ENCODE peak calls at places on chromosomes 16 and 17, in seven cellular contexts. E, H, I, N, L, R and G are unnamed samples.

GRCh38 chr17:46262271-46262670 is 32.7 kb upstream of the LRRC37A start:
- DNase-seq in E (no peak), R (no peak), H (no peak), N (no peak), L (no peak), I (peak), G (peak)

GRCh38 chr16:57591086-57591869 is 37.2 kb upstream of the ADGRG1 start:
- DNase-seq in H (peak), N (peak), I (peak), R (peak), L (no peak), E (peak), G (peak)

GRCh38 chr16:10121496-10121895 is 60.7 kb downstream of the GRIN2A start:
- DNase-seq in I (no peak), N (no peak), H (peak), E (peak), L (no peak), R (no peak), G (peak)

GRCh38 chr17:6245301-6245810 is 175.2 kb downstream of the WSCD1 start:
- DNase-seq in R (no peak), N (no peak), L (no peak), H (no peak), I (peak), E (no peak), G (no peak)

GRCh38 chr17:72118588-72119279 is 2.1 kb upstream of the SOX9 start:
- DNase-seq in R (no peak), N (peak), I (peak), E (peak), H (peak), L (no peak), G (peak)

GRCh38 chr17:78748730-78749317 is 33.2 kb downstream of the CYTH1 start:
- DNase-seq in L (no peak), H (no peak), I (no peak), N (no peak), R (no peak), E (peak), G (peak)

GRCh38 chr17:80316431-80316830 is 55.8 kb downstream of the RNF213 start:
- DNase-seq in L (no peak), H (no peak), R (no peak), I (no peak), E (no peak), N (no peak), G (no peak)

GRCh38 chr17:48510761-48511604 is 19.8 kb downstream of the HOXB1 start:
- DNase-seq in L (no peak), E (peak), H (no peak), R (peak), I (no peak), N (no peak), G (no peak)

GRCh38 chr17:60426596-60426995 is 4.3 kb downstream of the CHCT1 start:
- DNase-seq in E (no peak), I (no peak), N (no peak), H (no peak), L (no peak), R (no peak), G (no peak)

GRCh38 chr17:42405963-42406495 is 17.0 kb downstream of the CAVIN1 start:
- DNase-seq in H (peak), I (peak), E (peak), N (no peak), R (peak), L (no peak), G (peak)

GRCh38 chr16:2938206-2938605 is 25.9 kb upstream of the KREMEN2 start:
- DNase-seq in H (no peak), N (no peak), E (no peak), I (no peak), R (no peak), L (no peak), G (no peak)

GRCh38 chr17:19771971-19772630 is 24.0 kb upstream of the ALDH3A1 start:
- DNase-seq in R (no peak), N (no peak), I (no peak), H (no peak), E (no peak), L (no peak), G (no peak)

GRCh38 chr17:73231363-73231762 is 30.3 kb downstream of the CPSF4L start:
- DNase-seq in N (no peak), H (peak), R (no peak), I (no peak), L (no peak), E (peak), G (peak)

GRCh38 chr16:79931721-79932120 is 331.2 kb upstream of the MAF start:
- DNase-seq in E (no peak), I (no peak), L (no peak), N (no peak), H (no peak), R (no peak), G (no peak)
- H3K18ac ChIP-seq in E (no peak), I (no peak), L (no peak), N (no peak), H (no peak), R (no peak), G (no peak)

DNA sequence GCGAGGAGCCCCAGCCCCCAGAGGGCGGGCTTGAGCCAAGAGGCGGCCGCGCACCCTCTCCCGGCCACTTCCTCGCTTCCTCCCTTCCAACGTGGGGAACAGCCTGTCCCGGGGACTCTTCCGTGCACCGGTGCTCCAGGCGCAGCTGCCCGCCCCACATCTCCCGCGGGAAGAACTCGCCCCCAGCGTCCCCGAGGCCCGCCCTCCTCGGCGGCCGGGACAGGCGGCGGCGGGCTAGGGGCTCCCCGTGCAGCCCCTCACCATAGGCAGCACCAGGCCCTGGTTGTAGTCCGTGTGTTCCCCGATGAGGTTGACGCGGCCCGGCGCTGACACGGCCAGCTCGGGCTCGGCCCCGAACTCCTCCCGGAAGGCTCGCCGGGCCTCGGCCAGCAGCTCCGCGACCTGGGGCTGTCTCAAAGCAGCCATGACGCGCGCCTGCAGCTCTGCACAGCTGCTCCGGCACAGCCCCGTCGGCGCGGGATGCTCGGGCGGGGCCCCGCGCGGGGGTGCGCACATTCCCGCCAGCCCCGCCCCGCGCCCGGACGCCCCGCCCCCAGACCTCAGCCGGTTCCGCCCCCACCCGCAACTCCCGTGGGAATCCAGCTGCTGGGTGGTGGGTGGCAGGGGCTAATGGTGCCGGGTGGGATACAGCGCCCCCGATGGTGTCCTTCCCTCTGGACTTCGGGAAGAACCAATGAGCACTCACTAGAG is at the start of gene GALK1:
- DNase-seq in E (peak), N (peak), I (peak), H (peak), R (peak), L (no peak), G (peak)
- H3K18ac ChIP-seq in E (peak), N (peak), I (no peak), H (peak), R (peak), L (peak), G (peak)

GRCh38 chr16:68342620-68343019 is 31.8 kb downstream of the PRMT7 start:
- DNase-seq in R (no peak), I (no peak), L (no peak), N (no peak), E (no peak), H (no peak), G (no peak)
- H3K18ac ChIP-seq in R (no peak), I (no peak), L (no peak), N (no peak), E (no peak), H (no peak), G (no peak)

GRCh38 chr16:16029431-16030011 is 80.1 kb downstream of the ABCC1 start:
- DNase-seq in H (no peak), I (no peak), L (no peak), N (no peak), R (peak), E (peak), G (peak)

GRCh38 chr16:16032271-16032979 is 83.0 kb downstream of the ABCC1 start:
- DNase-seq in R (no peak), H (no peak), I (no peak), N (no peak), L (no peak), E (peak), G (no peak)

GRCh38 chr16:16033208-16033717 is 83.8 kb downstream of the ABCC1 start:
- DNase-seq in E (no peak), H (no peak), N (no peak), L (no peak), I (no peak), R (no peak), G (no peak)

GRCh38 chr16:16030449-16030848 is 81.0 kb downstream of the ABCC1 start:
- DNase-seq in E (no peak), I (no peak), H (no peak), R (no peak), N (no peak), L (no peak), G (no peak)

DNA sequence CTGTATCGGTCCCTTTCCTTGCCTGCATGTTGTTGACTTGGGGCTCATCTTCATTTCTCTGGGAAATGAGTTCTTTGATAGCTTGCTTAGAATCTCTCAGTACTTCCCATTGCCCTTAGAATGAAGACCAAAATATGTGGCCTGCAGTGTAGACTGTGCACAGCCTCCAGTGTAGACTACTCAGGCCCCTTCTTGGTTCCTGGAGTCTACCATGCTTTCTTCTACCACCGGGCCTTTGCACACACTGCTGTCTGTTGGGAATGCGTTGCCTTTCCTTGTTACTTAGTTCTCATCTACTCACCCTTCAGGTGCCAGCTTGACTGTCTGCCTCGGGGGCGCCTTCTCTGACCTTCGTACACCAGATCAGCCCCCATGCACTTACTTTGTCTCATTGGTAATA is 82.0 kb downstream of the ABCC1 start:
- DNase-seq in R (no peak), L (no peak), H (no peak), E (no peak), N (no peak), I (no peak), G (no peak)
- H3K18ac ChIP-seq in R (no peak), L (no peak), H (no peak), E (no peak), N (no peak), I (no peak), G (no peak)

GRCh38 chr16:50302472-50303005 is 36.2 kb downstream of the ADCY7 start:
- DNase-seq in I (no peak), H (no peak), E (no peak), L (no peak), N (no peak), R (no peak), G (no peak)
- H3K18ac ChIP-seq in I (no peak), H (no peak), E (peak), L (no peak), N (no peak), R (no peak), G (no peak)

GRCh38 chr16:53643474-53643873 is 60.2 kb downstream of the RPGRIP1L start:
- DNase-seq in R (no peak), I (no peak), E (no peak), L (no peak), H (no peak), N (no peak), G (no peak)
- H3K18ac ChIP-seq in R (no peak), I (no peak), E (no peak), L (no peak), H (no peak), N (no peak), G (no peak)